ENCODE peak calls at places on chromosomes 12 and 14, in five cellular contexts. Q, O, X, B and J are unnamed samples.
A peak's percentile ranks its signal among the peaks of the same experiment; 100 is the strongest.

GRCh38 chr14:34554540-34555250 is 15.2 kb upstream of the EAPP start:
- DNase-seq in Q (no peak), X (no peak), B (no peak), O (no peak), J (no peak)

GRCh38 chr12:110501378-110501721 is 561 bp downstream of the VPS29 start:
- DNase-seq in X (no peak), Q (peak; percentile 14), O (no peak), B (peak; percentile 31), J (no peak)

GRCh38 chr14:75917322-75918251 is 64.2 kb downstream of the TGFB3 start:
- DNase-seq in O (no peak), Q (no peak), X (no peak), B (no peak), J (no peak)

GRCh38 chr14:75274899-75275569 is 3.6 kb upstream of the FOS start:
- DNase-seq in B (no peak), X (no peak), Q (no peak), O (no peak), J (no peak)

GRCh38 chr12:89662623-89663022 is 46.0 kb downstream of the ATP2B1 start:
- DNase-seq in B (no peak), Q (no peak), X (no peak), O (no peak), J (no peak)

GRCh38 chr14:93115920-93116675 is at the start of gene ITPK1:
- DNase-seq in X (peak; percentile 42), Q (peak; percentile 38), O (no peak), B (no peak), J (peak; percentile 74)

GRCh38 chr14:101509730-101510371 is 51.4 kb upstream of the DIO3 start:
- DNase-seq in X (no peak), O (no peak), B (no peak), Q (no peak), J (peak; percentile 67)

GRCh38 chr14:102445066-102445465 is 64.5 kb downstream of the ANKRD9 start:
- DNase-seq in O (no peak), Q (peak; percentile 68), B (no peak), X (no peak), J (no peak)

GRCh38 chr14:59262717-59263469 is 74.4 kb downstream of the DAAM1 start:
- DNase-seq in X (no peak), Q (no peak), B (no peak), O (no peak), J (no peak)

GRCh38 chr12:79187032-79187431 is 322.5 kb downstream of the SYT1 start:
- DNase-seq in X (peak; percentile 5), O (peak; percentile 25), B (no peak), Q (no peak), J (no peak)

GRCh38 chr12:13719986-13720385 is 261.4 kb downstream of the GRIN2B start:
- DNase-seq in B (no peak), X (no peak), Q (no peak), O (no peak), J (no peak)

GRCh38 chr12:118773956-118774723 is 207.2 kb upstream of the SRRM4 start:
- DNase-seq in B (no peak), O (peak; percentile 53), Q (peak; percentile 68), X (no peak), J (peak; percentile 72)

GRCh38 chr14:70000601-70001000 is 121.4 kb downstream of the SMOC1 start:
- DNase-seq in X (no peak), Q (no peak), B (peak; percentile 83), O (no peak), J (no peak)

GRCh38 chr12:53952335-53952694 is 2.4 kb upstream of the HOXC12 start:
- DNase-seq in B (no peak), X (no peak), Q (no peak), O (no peak), J (no peak)

GRCh38 chr14:59123975-59124374 is 64.5 kb upstream of the DAAM1 start:
- DNase-seq in B (no peak), O (no peak), Q (no peak), X (no peak), J (no peak)

GRCh38 chr14:59130472-59130871 is 58.0 kb upstream of the DAAM1 start:
- DNase-seq in B (no peak), X (no peak), O (no peak), Q (no peak), J (no peak)

GRCh38 chr12:132949936-132950837 is 5.9 kb downstream of the ZNF605 start:
- DNase-seq in X (no peak), Q (no peak), B (no peak), O (no peak), J (no peak)

GRCh38 chr14:88129306-88130056 is 124.5 kb downstream of the GPR65 start:
- DNase-seq in Q (no peak), X (peak; percentile 22), B (no peak), O (no peak), J (no peak)

GRCh38 chr12:44654641-44655625 is 221.2 kb downstream of the NELL2 start:
- DNase-seq in O (no peak), X (no peak), B (no peak), Q (no peak), J (no peak)

GRCh38 chr12:16347391-16348298 is at the start of gene MGST1:
- DNase-seq in O (peak; percentile 33), B (no peak), Q (peak; percentile 38), X (peak; percentile 29), J (peak; percentile 82)

GRCh38 chr12:53578783-53579182 is 47.4 kb downstream of the ATF7 start:
- DNase-seq in X (no peak), B (no peak), Q (no peak), O (no peak), J (no peak)

GRCh38 chr12:93626160-93626559 is 51.0 kb upstream of the CRADD start:
- DNase-seq in B (no peak), Q (no peak), O (no peak), X (no peak), J (no peak)

GRCh38 chr12:54658306-54659264 is 10.4 kb upstream of the DCD start:
- DNase-seq in Q (no peak), B (no peak), X (no peak), O (no peak), J (no peak)

GRCh38 chr12:12201274-12201758 is 65.5 kb downstream of the LRP6 start:
- DNase-seq in X (peak; percentile 14), Q (no peak), B (no peak), O (no peak), J (no peak)

GRCh38 chr12:111443586-111443985 is 37.9 kb downstream of the SH2B3 start:
- DNase-seq in X (no peak), Q (no peak), O (no peak), B (peak; percentile 67), J (no peak)

GRCh38 chr14:99401624-99402282 is 78.9 kb downstream of the SETD3 start:
- DNase-seq in O (no peak), X (no peak), B (no peak), Q (no peak), J (no peak)

GRCh38 chr12:109732321-109733305 is 19.0 kb downstream of the FAM222A start:
- DNase-seq in O (no peak), B (no peak), Q (peak; percentile 30), X (no peak), J (peak; percentile 6)

GRCh38 chr12:64352181-64352580 is 38.4 kb downstream of the C12orf56 start:
- DNase-seq in B (no peak), Q (no peak), O (no peak), X (no peak), J (no peak)

GRCh38 chr12:63103489-63104131 is 47.4 kb downstream of the AVPR1A start:
- DNase-seq in B (no peak), O (no peak), Q (no peak), X (no peak), J (no peak)

GRCh38 chr14:52112336-52113018 is 43.6 kb upstream of the NID2 start:
- DNase-seq in B (no peak), O (no peak), Q (no peak), X (no peak), J (no peak)

GRCh38 chr12:55702861-55703260 is 4.8 kb downstream of the ITGA7 start:
- DNase-seq in Q (no peak), B (no peak), X (no peak), O (no peak), J (peak; percentile 43)

GRCh38 chr14:22606380-22606779 is 8.3 kb downstream of the ABHD4 start:
- DNase-seq in X (no peak), B (no peak), Q (no peak), O (no peak), J (no peak)

GRCh38 chr14:93330609-93331000 is 2.2 kb downstream of the BTBD7 start:
- DNase-seq in B (no peak), X (no peak), O (no peak), Q (no peak), J (no peak)